ENCODE peak calls at places on chromosomes 4 and X, in five cellular contexts. One of them, this sample, is unnamed.

GRCh38 chr4:151604238-151604637 is 156.6 kb downstream of the GATB start:
- DNase-seq in SJSA1: peak; percentile 6
- DNase-seq in heart right ventricle: no peak
- DNase-seq in H9: no peak
- DNase-seq in prostate gland: no peak
- DNase-seq in this sample: no peak

GRCh38 chr4:78222575-78223186 is 165.6 kb downstream of the FRAS1 start:
- DNase-seq in SJSA1: no peak
- DNase-seq in heart right ventricle: no peak
- DNase-seq in H9: peak; percentile 36
- DNase-seq in prostate gland: no peak
- DNase-seq in this sample: no peak

GRCh38 chr4:123444298-123444731 is 47.7 kb downstream of the SPRY1 start:
- DNase-seq in SJSA1: no peak
- DNase-seq in heart right ventricle: peak; percentile 50
- DNase-seq in H9: peak; percentile 65
- DNase-seq in prostate gland: no peak
- DNase-seq in this sample: no peak

GRCh38 chr4:185602397-185602796 is 67.1 kb upstream of the PDLIM3 start:
- DNase-seq in SJSA1: no peak
- DNase-seq in heart right ventricle: no peak
- DNase-seq in H9: no peak
- DNase-seq in prostate gland: no peak
- DNase-seq in this sample: no peak

GRCh38 chrX:120790118-120790517 is 85.5 kb downstream of the CT47B1 start:
- DNase-seq in SJSA1: peak; percentile 18
- DNase-seq in heart right ventricle: peak; percentile 40
- DNase-seq in H9: peak; percentile 27
- DNase-seq in prostate gland: peak; percentile 10
- DNase-seq in this sample: no peak

GRCh38 chr4:162341533-162341932 is 177.7 kb upstream of the FSTL5 start:
- DNase-seq in SJSA1: no peak
- DNase-seq in heart right ventricle: no peak
- DNase-seq in H9: no peak
- DNase-seq in prostate gland: no peak
- DNase-seq in this sample: no peak

GRCh38 chrX:110409925-110410324 is 51.3 kb downstream of the RTL9 start:
- DNase-seq in SJSA1: no peak
- DNase-seq in heart right ventricle: no peak
- DNase-seq in H9: no peak
- DNase-seq in prostate gland: no peak
- DNase-seq in this sample: no peak

GRCh38 chr4:174189392-174190029 is 94.0 kb downstream of the FBXO8 start:
- DNase-seq in SJSA1: no peak
- DNase-seq in heart right ventricle: no peak
- DNase-seq in H9: no peak
- DNase-seq in prostate gland: no peak
- DNase-seq in this sample: no peak

GRCh38 chrX:44157293-44157692 is 184.1 kb upstream of the NDP start:
- DNase-seq in SJSA1: no peak
- DNase-seq in heart right ventricle: no peak
- DNase-seq in H9: no peak
- DNase-seq in prostate gland: no peak
- DNase-seq in this sample: no peak

GRCh38 chr4:90215286-90215685 is 88.1 kb downstream of the CCSER1 start:
- DNase-seq in SJSA1: no peak
- DNase-seq in heart right ventricle: no peak
- DNase-seq in H9: no peak
- DNase-seq in prostate gland: no peak
- DNase-seq in this sample: no peak

GRCh38 chr4:106140601-106141000 is 175.4 kb downstream of the TBCK start:
- DNase-seq in SJSA1: no peak
- DNase-seq in heart right ventricle: no peak
- DNase-seq in H9: no peak
- DNase-seq in prostate gland: no peak
- DNase-seq in this sample: no peak

GRCh38 chr4:123790681-123791080 is 394.1 kb downstream of the SPRY1 start:
- DNase-seq in SJSA1: no peak
- DNase-seq in heart right ventricle: no peak
- DNase-seq in H9: no peak
- DNase-seq in prostate gland: no peak
- DNase-seq in this sample: no peak

GRCh38 chr4:81757706-81758105 is 286.0 kb upstream of the RASGEF1B start:
- DNase-seq in SJSA1: no peak
- DNase-seq in heart right ventricle: no peak
- DNase-seq in H9: no peak
- DNase-seq in prostate gland: no peak
- DNase-seq in this sample: no peak

GRCh38 chr4:108861339-108861738 is 98.5 kb upstream of the ETNPPL start:
- DNase-seq in SJSA1: no peak
- DNase-seq in heart right ventricle: no peak
- DNase-seq in H9: peak; percentile 45
- DNase-seq in prostate gland: no peak
- DNase-seq in this sample: no peak

GRCh38 chr4:1474126-1475090 is 68.2 kb upstream of the NKX1-1 start:
- DNase-seq in SJSA1: no peak
- DNase-seq in heart right ventricle: no peak
- DNase-seq in H9: no peak
- DNase-seq in prostate gland: no peak
- DNase-seq in this sample: no peak

GRCh38 chr4:92433272-92433758 is 129.5 kb downstream of the GRID2 start:
- DNase-seq in SJSA1: no peak
- DNase-seq in heart right ventricle: no peak
- DNase-seq in H9: peak; percentile 77
- DNase-seq in prostate gland: no peak
- DNase-seq in this sample: no peak

GRCh38 chr4:61380865-61381264 is 180.7 kb downstream of the ADGRL3 start:
- DNase-seq in SJSA1: no peak
- DNase-seq in heart right ventricle: no peak
- DNase-seq in H9: no peak
- DNase-seq in prostate gland: no peak
- DNase-seq in this sample: no peak

GRCh38 chr4:124111922-124112321 is 600.6 kb downstream of the ANKRD50 start:
- DNase-seq in SJSA1: peak; percentile 64
- DNase-seq in heart right ventricle: peak; percentile 32
- DNase-seq in H9: peak; percentile 34
- DNase-seq in prostate gland: peak; percentile 23
- DNase-seq in this sample: no peak

GRCh38 chr4:154526151-154526550 is 24.0 kb downstream of the PLRG1 start:
- DNase-seq in SJSA1: no peak
- DNase-seq in heart right ventricle: no peak
- DNase-seq in H9: no peak
- DNase-seq in prostate gland: no peak
- DNase-seq in this sample: no peak

GRCh38 chrX:112056886-112057285 is 25.7 kb downstream of the TRPC5 start:
- DNase-seq in SJSA1: no peak
- DNase-seq in heart right ventricle: no peak
- DNase-seq in H9: no peak
- DNase-seq in prostate gland: no peak
- DNase-seq in this sample: no peak

GRCh38 chr4:150581611-150582010 is 340 bp upstream of the MAB21L2 start:
- DNase-seq in SJSA1: peak; percentile 23
- DNase-seq in heart right ventricle: no peak
- DNase-seq in H9: peak; percentile 71
- DNase-seq in prostate gland: no peak
- DNase-seq in this sample: no peak

GRCh38 chr4:69060651-69061308 is 35.5 kb upstream of the UGT2B7 start:
- DNase-seq in SJSA1: no peak
- DNase-seq in heart right ventricle: no peak
- DNase-seq in H9: no peak
- DNase-seq in prostate gland: no peak
- DNase-seq in this sample: no peak

GRCh38 chr4:54516556-54517215 is 141.1 kb upstream of the KIT start:
- DNase-seq in SJSA1: no peak
- DNase-seq in heart right ventricle: no peak
- DNase-seq in H9: no peak
- DNase-seq in prostate gland: no peak
- DNase-seq in this sample: no peak

GRCh38 chrX:25015486-25016360 is at the start of gene ARX:
- DNase-seq in SJSA1: no peak
- DNase-seq in heart right ventricle: peak; percentile 13
- DNase-seq in H9: peak; percentile 94
- DNase-seq in prostate gland: no peak
- DNase-seq in this sample: no peak

GRCh38 chrX:10030570-10030969 is 63.4 kb downstream of the CLDN34 start:
- DNase-seq in SJSA1: no peak
- DNase-seq in heart right ventricle: no peak
- DNase-seq in H9: no peak
- DNase-seq in prostate gland: no peak
- DNase-seq in this sample: no peak

GRCh38 chr4:162403956-162404355 is 240.2 kb upstream of the FSTL5 start:
- DNase-seq in SJSA1: no peak
- DNase-seq in heart right ventricle: no peak
- DNase-seq in H9: no peak
- DNase-seq in prostate gland: no peak
- DNase-seq in this sample: no peak

GRCh38 chrX:429266-429825 is 42.6 kb upstream of the PPP2R3B start:
- DNase-seq in SJSA1: no peak
- DNase-seq in heart right ventricle: no peak
- DNase-seq in H9: no peak
- DNase-seq in prostate gland: no peak
- DNase-seq in this sample: no peak

GRCh38 chr4:133555671-133556070 is 406.6 kb downstream of the PCDH10 start:
- DNase-seq in SJSA1: no peak
- DNase-seq in heart right ventricle: no peak
- DNase-seq in H9: no peak
- DNase-seq in prostate gland: no peak
- DNase-seq in this sample: no peak

GRCh38 chr4:115851918-115852766 is 738.7 kb upstream of the NDST4 start:
- DNase-seq in SJSA1: peak; percentile 4
- DNase-seq in heart right ventricle: no peak
- DNase-seq in H9: peak; percentile 73
- DNase-seq in prostate gland: peak; percentile 30
- DNase-seq in this sample: no peak

DNA sequence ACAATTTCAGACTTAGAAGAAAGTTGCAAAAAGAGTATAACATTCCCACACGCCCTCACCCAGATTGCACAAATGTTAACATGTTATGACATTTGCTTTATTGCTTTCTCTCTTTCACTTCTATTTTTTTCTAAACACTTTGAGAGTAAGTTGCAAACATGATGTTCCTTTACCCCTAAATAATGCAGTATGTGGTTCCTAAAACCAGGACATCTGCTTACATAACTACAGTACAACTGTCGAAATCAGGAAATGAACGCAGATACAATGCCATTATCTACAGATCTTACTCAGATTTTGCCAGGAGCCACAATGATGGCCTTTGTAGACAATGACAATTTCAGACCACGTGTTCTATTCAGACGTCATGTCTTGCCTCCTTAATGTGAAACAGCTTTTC is 22.4 kb downstream of the SH3TC1 start:
- DNase-seq in SJSA1: no peak
- DNase-seq in heart right ventricle: no peak
- DNase-seq in H9: no peak
- DNase-seq in prostate gland: no peak
- DNase-seq in this sample: no peak
- H3K27ac ChIP-seq in SJSA1: no peak overlapping the region
- H3K27ac ChIP-seq in heart right ventricle: no peak overlapping the region
- H3K27ac ChIP-seq in H9: no peak overlapping the region
- H3K27ac ChIP-seq in prostate gland: peak overlapping the region; percentile 30
- H3K27ac ChIP-seq in this sample: no peak overlapping the region

DNA sequence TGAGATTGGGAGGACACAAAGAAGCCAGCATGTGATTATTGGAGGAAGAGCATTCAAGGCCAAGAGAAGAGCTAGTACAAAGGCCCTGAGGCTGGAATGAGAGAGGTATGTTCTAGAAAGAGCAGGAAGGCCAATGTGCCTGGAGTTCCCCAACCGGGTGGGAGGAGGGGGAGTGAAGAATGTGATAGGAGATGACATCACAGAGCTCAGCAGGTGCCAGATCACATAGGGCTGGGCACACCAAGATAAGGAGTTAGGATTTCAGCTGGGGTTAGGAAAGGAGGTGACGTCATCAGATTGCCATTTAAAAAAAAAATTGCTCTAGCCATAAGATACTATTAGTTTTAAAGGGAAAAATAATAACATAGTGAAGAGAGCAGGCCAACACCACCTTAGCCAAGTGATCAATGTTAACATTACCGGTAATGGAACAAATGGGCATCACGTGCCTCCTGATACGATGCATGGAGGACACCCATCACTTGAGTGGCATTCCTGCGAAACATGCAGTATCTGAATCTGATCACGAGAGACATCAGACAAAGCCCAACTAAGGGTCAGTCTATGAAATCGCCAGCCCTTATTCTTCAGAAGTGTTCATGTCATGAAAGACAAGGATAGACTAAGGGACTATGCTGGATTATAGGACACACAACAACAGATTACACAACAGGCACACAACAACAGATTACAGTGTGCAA is 344.3 kb downstream of the BCOR start:
- DNase-seq in SJSA1: peak; percentile 2
- DNase-seq in heart right ventricle: no peak
- DNase-seq in H9: no peak
- DNase-seq in prostate gland: no peak
- DNase-seq in this sample: peak; percentile 50
- H3K27ac ChIP-seq in SJSA1: no peak overlapping the region
- H3K27ac ChIP-seq in heart right ventricle: no peak overlapping the region
- H3K27ac ChIP-seq in H9: no peak overlapping the region
- H3K27ac ChIP-seq in prostate gland: no peak overlapping the region
- H3K27ac ChIP-seq in this sample: peak overlapping the region; percentile 18

DNA sequence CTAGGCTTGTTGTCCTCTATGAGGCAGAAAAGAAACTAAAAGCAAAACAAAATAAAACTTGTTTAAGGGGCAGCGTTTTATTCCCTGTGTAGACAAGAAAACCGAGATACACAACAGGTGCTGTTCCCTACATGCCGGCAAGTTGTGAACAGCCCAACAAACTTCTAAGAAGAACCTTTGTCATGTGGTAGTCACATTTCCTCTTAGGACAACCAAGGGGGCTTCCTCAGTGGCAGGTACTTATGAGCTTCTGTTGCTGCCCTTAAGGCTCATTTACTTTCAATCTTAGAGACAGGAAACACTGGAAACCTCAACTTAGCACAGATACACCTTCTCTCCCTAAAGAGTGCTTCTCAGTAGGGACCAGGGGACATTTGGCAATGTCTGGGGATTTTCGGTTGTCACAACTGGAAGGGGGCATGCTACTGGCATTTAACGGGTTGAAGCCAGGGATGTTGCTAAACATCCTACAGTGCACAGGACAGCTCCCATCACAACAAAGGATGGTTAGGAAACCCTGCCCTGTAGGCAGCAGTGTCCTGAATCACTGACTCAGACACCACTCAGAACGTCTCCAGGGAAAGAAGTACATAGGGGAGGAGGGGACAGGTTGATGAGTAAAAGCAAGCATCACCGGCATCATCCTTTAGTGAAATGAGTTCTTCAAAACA is 111.0 kb downstream of the ASB9 start:
- DNase-seq in SJSA1: no peak
- DNase-seq in heart right ventricle: no peak
- DNase-seq in H9: no peak
- DNase-seq in prostate gland: no peak
- DNase-seq in this sample: no peak
- H3K27ac ChIP-seq in SJSA1: no peak overlapping the region
- H3K27ac ChIP-seq in heart right ventricle: no peak overlapping the region
- H3K27ac ChIP-seq in H9: no peak overlapping the region
- H3K27ac ChIP-seq in prostate gland: no peak overlapping the region
- H3K27ac ChIP-seq in this sample: no peak overlapping the region

GRCh38 chrX:48711162-48711928 is 14.8 kb downstream of the SUV39H1 start:
- DNase-seq in SJSA1: no peak
- DNase-seq in heart right ventricle: no peak
- DNase-seq in H9: no peak
- DNase-seq in prostate gland: no peak
- DNase-seq in this sample: no peak
- H3K27ac ChIP-seq in SJSA1: no peak overlapping the region
- H3K27ac ChIP-seq in heart right ventricle: peak overlapping the region; percentile 72
- H3K27ac ChIP-seq in H9: no peak overlapping the region
- H3K27ac ChIP-seq in prostate gland: no peak overlapping the region
- H3K27ac ChIP-seq in this sample: no peak overlapping the region

GRCh38 chr4:110163327-110164070 is 34.9 kb downstream of the ELOVL6 start:
- DNase-seq in SJSA1: peak; percentile 29
- DNase-seq in heart right ventricle: no peak
- DNase-seq in H9: no peak
- DNase-seq in prostate gland: no peak
- DNase-seq in this sample: peak; percentile 56
- H3K27ac ChIP-seq in SJSA1: peak overlapping the region; percentile 62
- H3K27ac ChIP-seq in heart right ventricle: no peak overlapping the region
- H3K27ac ChIP-seq in H9: no peak overlapping the region
- H3K27ac ChIP-seq in prostate gland: no peak overlapping the region
- H3K27ac ChIP-seq in this sample: peak overlapping the region; percentile 76